ENCODE peak calls at places on chromosome 2, in ten cellular contexts. One of them, this sample, is unnamed.

GRCh38 chr2:1887915-1888314 is 143.6 kb upstream of the PXDN start:
- DNase-seq in ELR: peak
- DNase-seq in naive thymus-derived CD4-positive, alpha-beta T cell: no peak
- DNase-seq in stimulated activated CD4-positive, alpha-beta T cell treated with anti-CD3 and anti-CD28 coated beads, Interleukin-2, amount 100 ng/mL, for 48 hours: no peak
- DNase-seq in GM12892: no peak
- DNase-seq in H9: no peak
- DNase-seq in HS-27A: no peak
- DNase-seq in GM10248: no peak
- DNase-seq in esophagus muscularis mucosa: no peak
- DNase-seq in NCI-H1105 treated with DMSO at 0.1 percent for 48 hours: no peak
- DNase-seq in this sample: peak

GRCh38 chr2:53445376-53446072 is 322.1 kb upstream of the CHAC2 start:
- DNase-seq in ELR: peak
- DNase-seq in naive thymus-derived CD4-positive, alpha-beta T cell: no peak
- DNase-seq in stimulated activated CD4-positive, alpha-beta T cell treated with anti-CD3 and anti-CD28 coated beads, Interleukin-2, amount 100 ng/mL, for 48 hours: no peak
- DNase-seq in GM12892: no peak
- DNase-seq in H9: no peak
- DNase-seq in HS-27A: no peak
- DNase-seq in GM10248: no peak
- DNase-seq in esophagus muscularis mucosa: no peak
- DNase-seq in NCI-H1105 treated with DMSO at 0.1 percent for 48 hours: no peak
- DNase-seq in this sample: no peak

GRCh38 chr2:160389875-160390274 is 103.7 kb downstream of the RBMS1 start:
- DNase-seq in ELR: no peak
- DNase-seq in naive thymus-derived CD4-positive, alpha-beta T cell: no peak
- DNase-seq in stimulated activated CD4-positive, alpha-beta T cell treated with anti-CD3 and anti-CD28 coated beads, Interleukin-2, amount 100 ng/mL, for 48 hours: no peak
- DNase-seq in GM12892: no peak
- DNase-seq in H9: no peak
- DNase-seq in HS-27A: no peak
- DNase-seq in GM10248: no peak
- DNase-seq in esophagus muscularis mucosa: no peak
- DNase-seq in NCI-H1105 treated with DMSO at 0.1 percent for 48 hours: no peak
- DNase-seq in this sample: no peak

GRCh38 chr2:88530081-88530480 is 77.6 kb upstream of the FOXI3 start:
- DNase-seq in ELR: peak
- DNase-seq in naive thymus-derived CD4-positive, alpha-beta T cell: no peak
- DNase-seq in stimulated activated CD4-positive, alpha-beta T cell treated with anti-CD3 and anti-CD28 coated beads, Interleukin-2, amount 100 ng/mL, for 48 hours: no peak
- DNase-seq in GM12892: no peak
- DNase-seq in H9: no peak
- DNase-seq in HS-27A: no peak
- DNase-seq in GM10248: no peak
- DNase-seq in esophagus muscularis mucosa: no peak
- DNase-seq in NCI-H1105 treated with DMSO at 0.1 percent for 48 hours: no peak
- DNase-seq in this sample: no peak

GRCh38 chr2:28415010-28415409 is 22.4 kb downstream of the FOSL2 start:
- DNase-seq in ELR: no peak
- DNase-seq in naive thymus-derived CD4-positive, alpha-beta T cell: no peak
- DNase-seq in stimulated activated CD4-positive, alpha-beta T cell treated with anti-CD3 and anti-CD28 coated beads, Interleukin-2, amount 100 ng/mL, for 48 hours: no peak
- DNase-seq in GM12892: no peak
- DNase-seq in H9: no peak
- DNase-seq in HS-27A: no peak
- DNase-seq in GM10248: no peak
- DNase-seq in esophagus muscularis mucosa: no peak
- DNase-seq in NCI-H1105 treated with DMSO at 0.1 percent for 48 hours: no peak
- DNase-seq in this sample: no peak

GRCh38 chr2:73212448-73213176 is 1.4 kb upstream of the SMYD5 start:
- DNase-seq in ELR: peak
- DNase-seq in naive thymus-derived CD4-positive, alpha-beta T cell: peak
- DNase-seq in stimulated activated CD4-positive, alpha-beta T cell treated with anti-CD3 and anti-CD28 coated beads, Interleukin-2, amount 100 ng/mL, for 48 hours: peak
- DNase-seq in GM12892: peak
- DNase-seq in H9: peak
- DNase-seq in HS-27A: no peak
- DNase-seq in GM10248: peak
- DNase-seq in esophagus muscularis mucosa: no peak
- DNase-seq in NCI-H1105 treated with DMSO at 0.1 percent for 48 hours: peak
- DNase-seq in this sample: peak

GRCh38 chr2:56102866-56103265 is 80.9 kb upstream of the CCDC85A start:
- DNase-seq in ELR: peak
- DNase-seq in naive thymus-derived CD4-positive, alpha-beta T cell: no peak
- DNase-seq in stimulated activated CD4-positive, alpha-beta T cell treated with anti-CD3 and anti-CD28 coated beads, Interleukin-2, amount 100 ng/mL, for 48 hours: no peak
- DNase-seq in GM12892: no peak
- DNase-seq in H9: no peak
- DNase-seq in HS-27A: peak
- DNase-seq in GM10248: no peak
- DNase-seq in esophagus muscularis mucosa: no peak
- DNase-seq in NCI-H1105 treated with DMSO at 0.1 percent for 48 hours: no peak
- DNase-seq in this sample: no peak

GRCh38 chr2:224369028-224369632 is 32.8 kb downstream of the FAM124B start:
- DNase-seq in ELR: peak
- DNase-seq in naive thymus-derived CD4-positive, alpha-beta T cell: no peak
- DNase-seq in stimulated activated CD4-positive, alpha-beta T cell treated with anti-CD3 and anti-CD28 coated beads, Interleukin-2, amount 100 ng/mL, for 48 hours: no peak
- DNase-seq in GM12892: no peak
- DNase-seq in H9: no peak
- DNase-seq in HS-27A: peak
- DNase-seq in GM10248: peak
- DNase-seq in esophagus muscularis mucosa: no peak
- DNase-seq in NCI-H1105 treated with DMSO at 0.1 percent for 48 hours: peak
- DNase-seq in this sample: peak

GRCh38 chr2:2742745-2743144 is 411.7 kb upstream of the MYT1L start:
- DNase-seq in ELR: no peak
- DNase-seq in naive thymus-derived CD4-positive, alpha-beta T cell: no peak
- DNase-seq in stimulated activated CD4-positive, alpha-beta T cell treated with anti-CD3 and anti-CD28 coated beads, Interleukin-2, amount 100 ng/mL, for 48 hours: no peak
- DNase-seq in GM12892: no peak
- DNase-seq in H9: no peak
- DNase-seq in HS-27A: no peak
- DNase-seq in GM10248: no peak
- DNase-seq in esophagus muscularis mucosa: no peak
- DNase-seq in NCI-H1105 treated with DMSO at 0.1 percent for 48 hours: no peak
- DNase-seq in this sample: no peak

GRCh38 chr2:189821953-189822748 is 37.9 kb downstream of the PMS1 start:
- DNase-seq in ELR: peak
- DNase-seq in naive thymus-derived CD4-positive, alpha-beta T cell: no peak
- DNase-seq in stimulated activated CD4-positive, alpha-beta T cell treated with anti-CD3 and anti-CD28 coated beads, Interleukin-2, amount 100 ng/mL, for 48 hours: no peak
- DNase-seq in GM12892: no peak
- DNase-seq in H9: no peak
- DNase-seq in HS-27A: no peak
- DNase-seq in GM10248: no peak
- DNase-seq in esophagus muscularis mucosa: no peak
- DNase-seq in NCI-H1105 treated with DMSO at 0.1 percent for 48 hours: no peak
- DNase-seq in this sample: peak

GRCh38 chr2:181821064-181821463 is 70.5 kb upstream of the ITPRID2 start:
- DNase-seq in ELR: no peak
- DNase-seq in naive thymus-derived CD4-positive, alpha-beta T cell: no peak
- DNase-seq in stimulated activated CD4-positive, alpha-beta T cell treated with anti-CD3 and anti-CD28 coated beads, Interleukin-2, amount 100 ng/mL, for 48 hours: no peak
- DNase-seq in GM12892: no peak
- DNase-seq in H9: no peak
- DNase-seq in HS-27A: no peak
- DNase-seq in GM10248: no peak
- DNase-seq in esophagus muscularis mucosa: no peak
- DNase-seq in NCI-H1105 treated with DMSO at 0.1 percent for 48 hours: no peak
- DNase-seq in this sample: no peak

GRCh38 chr2:221573430-221574230 is 1.5 kb upstream of the EPHA4 start:
- DNase-seq in ELR: peak
- DNase-seq in naive thymus-derived CD4-positive, alpha-beta T cell: peak
- DNase-seq in stimulated activated CD4-positive, alpha-beta T cell treated with anti-CD3 and anti-CD28 coated beads, Interleukin-2, amount 100 ng/mL, for 48 hours: peak
- DNase-seq in GM12892: peak
- DNase-seq in H9: peak
- DNase-seq in HS-27A: no peak
- DNase-seq in GM10248: peak
- DNase-seq in esophagus muscularis mucosa: no peak
- DNase-seq in NCI-H1105 treated with DMSO at 0.1 percent for 48 hours: peak
- DNase-seq in this sample: peak

GRCh38 chr2:128404709-128405466 is 86.2 kb upstream of the HS6ST1 start:
- DNase-seq in ELR: no peak
- DNase-seq in naive thymus-derived CD4-positive, alpha-beta T cell: no peak
- DNase-seq in stimulated activated CD4-positive, alpha-beta T cell treated with anti-CD3 and anti-CD28 coated beads, Interleukin-2, amount 100 ng/mL, for 48 hours: no peak
- DNase-seq in GM12892: no peak
- DNase-seq in H9: no peak
- DNase-seq in HS-27A: no peak
- DNase-seq in GM10248: no peak
- DNase-seq in esophagus muscularis mucosa: no peak
- DNase-seq in NCI-H1105 treated with DMSO at 0.1 percent for 48 hours: no peak
- DNase-seq in this sample: no peak

GRCh38 chr2:65031341-65032015 is 24.7 kb upstream of the CEP68 start:
- DNase-seq in ELR: no peak
- DNase-seq in naive thymus-derived CD4-positive, alpha-beta T cell: no peak
- DNase-seq in stimulated activated CD4-positive, alpha-beta T cell treated with anti-CD3 and anti-CD28 coated beads, Interleukin-2, amount 100 ng/mL, for 48 hours: no peak
- DNase-seq in GM12892: no peak
- DNase-seq in H9: peak
- DNase-seq in HS-27A: no peak
- DNase-seq in GM10248: no peak
- DNase-seq in esophagus muscularis mucosa: no peak
- DNase-seq in NCI-H1105 treated with DMSO at 0.1 percent for 48 hours: peak
- DNase-seq in this sample: peak

GRCh38 chr2:240473211-240473610 is 37.7 kb downstream of the GPC1 start:
- DNase-seq in ELR: no peak
- DNase-seq in naive thymus-derived CD4-positive, alpha-beta T cell: no peak
- DNase-seq in stimulated activated CD4-positive, alpha-beta T cell treated with anti-CD3 and anti-CD28 coated beads, Interleukin-2, amount 100 ng/mL, for 48 hours: no peak
- DNase-seq in GM12892: no peak
- DNase-seq in H9: no peak
- DNase-seq in HS-27A: no peak
- DNase-seq in GM10248: no peak
- DNase-seq in esophagus muscularis mucosa: no peak
- DNase-seq in NCI-H1105 treated with DMSO at 0.1 percent for 48 hours: no peak
- DNase-seq in this sample: no peak

GRCh38 chr2:168669151-168669550 is 133.3 kb upstream of the NOSTRIN start:
- DNase-seq in ELR: peak
- DNase-seq in naive thymus-derived CD4-positive, alpha-beta T cell: no peak
- DNase-seq in stimulated activated CD4-positive, alpha-beta T cell treated with anti-CD3 and anti-CD28 coated beads, Interleukin-2, amount 100 ng/mL, for 48 hours: no peak
- DNase-seq in GM12892: no peak
- DNase-seq in H9: no peak
- DNase-seq in HS-27A: no peak
- DNase-seq in GM10248: no peak
- DNase-seq in esophagus muscularis mucosa: no peak
- DNase-seq in NCI-H1105 treated with DMSO at 0.1 percent for 48 hours: no peak
- DNase-seq in this sample: no peak

GRCh38 chr2:206232287-206233035 is 42.0 kb upstream of the ZDBF2 start:
- DNase-seq in ELR: no peak
- DNase-seq in naive thymus-derived CD4-positive, alpha-beta T cell: no peak
- DNase-seq in stimulated activated CD4-positive, alpha-beta T cell treated with anti-CD3 and anti-CD28 coated beads, Interleukin-2, amount 100 ng/mL, for 48 hours: no peak
- DNase-seq in GM12892: no peak
- DNase-seq in H9: no peak
- DNase-seq in HS-27A: no peak
- DNase-seq in GM10248: no peak
- DNase-seq in esophagus muscularis mucosa: no peak
- DNase-seq in NCI-H1105 treated with DMSO at 0.1 percent for 48 hours: peak
- DNase-seq in this sample: no peak

GRCh38 chr2:216312441-216312840 is 59.8 kb downstream of the MARCHF4 start:
- DNase-seq in ELR: no peak
- DNase-seq in naive thymus-derived CD4-positive, alpha-beta T cell: no peak
- DNase-seq in stimulated activated CD4-positive, alpha-beta T cell treated with anti-CD3 and anti-CD28 coated beads, Interleukin-2, amount 100 ng/mL, for 48 hours: no peak
- DNase-seq in GM12892: no peak
- DNase-seq in H9: no peak
- DNase-seq in HS-27A: no peak
- DNase-seq in GM10248: no peak
- DNase-seq in esophagus muscularis mucosa: no peak
- DNase-seq in NCI-H1105 treated with DMSO at 0.1 percent for 48 hours: no peak
- DNase-seq in this sample: no peak

GRCh38 chr2:73921581-73921980 is 5.1 kb upstream of the DGUOK start:
- DNase-seq in ELR: no peak
- DNase-seq in naive thymus-derived CD4-positive, alpha-beta T cell: no peak
- DNase-seq in stimulated activated CD4-positive, alpha-beta T cell treated with anti-CD3 and anti-CD28 coated beads, Interleukin-2, amount 100 ng/mL, for 48 hours: no peak
- DNase-seq in GM12892: no peak
- DNase-seq in H9: no peak
- DNase-seq in HS-27A: no peak
- DNase-seq in GM10248: no peak
- DNase-seq in esophagus muscularis mucosa: no peak
- DNase-seq in NCI-H1105 treated with DMSO at 0.1 percent for 48 hours: no peak
- DNase-seq in this sample: no peak